ENCODE peak calls at places on chromosomes 1 and 21, in six cellular contexts. L is posterior vena cava; X is GM23338; V is Peyer's patch; A is CD4-positive, alpha-beta T cell; Z is stimulated activated CD4-positive, alpha-beta T cell treated with anti-CD3 and anti-CD28 coated beads, Interleukin-4, amount 100 ng/mL, for 24 hours. M is an unnamed sample.

GRCh38 chr1:36583980-36584805 is 101.5 kb upstream of the CSF3R start:
- DNase-seq in L (no peak), X (no peak), V (no peak), A (no peak), Z (no peak), M (no peak)

GRCh38 chr21:27688773-27689172 is 721.9 kb upstream of the ADAMTS5 start:
- DNase-seq in L (no peak), X (no peak), V (no peak), A (no peak), Z (no peak), M (no peak)

GRCh38 chr1:198117267-198117666 is 39.5 kb upstream of the NEK7 start:
- DNase-seq in L (no peak), X (no peak), V (no peak), A (no peak), Z (no peak), M (no peak)

GRCh38 chr1:227903614-227904501 is 43.9 kb downstream of the WNT9A start:
- DNase-seq in L (peak; percentile 72), X (no peak), V (no peak), A (no peak), Z (no peak), M (no peak)

GRCh38 chr21:43664358-43664757 is 5.0 kb downstream of the RRP1B start:
- DNase-seq in L (no peak), X (no peak), V (no peak), A (no peak), Z (no peak), M (no peak)

GRCh38 chr1:183635112-183635605 is 424 bp downstream of the ARPC5 start:
- DNase-seq in L (peak; percentile 83), X (peak; percentile 54), V (peak; percentile 28), A (peak; percentile 9), Z (peak; percentile 27), M (no peak)

GRCh38 chr1:228515200-228515834 is 28.1 kb downstream of the RNF187 start:
- DNase-seq in L (no peak), X (peak; percentile 73), V (no peak), A (no peak), Z (peak; percentile 41), M (peak; percentile 18)

GRCh38 chr1:107609808-107610207 is 355.2 kb downstream of the VAV3 start:
- DNase-seq in L (no peak), X (no peak), V (no peak), A (no peak), Z (no peak), M (no peak)